ENCODE peak calls at places on chromosomes 4 and X, in six cellular contexts. W, S, I, A, Q and J are unnamed samples.

GRCh38 chr4:177356191-177356590 is 46.5 kb downstream of the NEIL3 start:
- DNase-seq in Q (no peak), I (no peak), A (no peak), S (no peak), W (no peak), J (no peak)

GRCh38 chrX:38811515-38812239 is 10.4 kb downstream of the MID1IP1 start:
- DNase-seq in W (peak), I (no peak), Q (no peak), S (no peak), A (no peak), J (no peak)

GRCh38 chrX:120419465-120419864 is 49.6 kb downstream of the LAMP2 start:
- DNase-seq in S (no peak), W (peak), Q (no peak), A (no peak), I (no peak), J (peak)

GRCh38 chr4:39682133-39682532 is 15.8 kb upstream of the UBE2K start:
- DNase-seq in I (no peak), Q (no peak), S (no peak), W (peak), A (no peak), J (peak)

GRCh38 chrX:39998636-39999406 is 98.9 kb downstream of the BCOR start:
- DNase-seq in S (no peak), A (no peak), Q (no peak), W (no peak), I (no peak), J (no peak)

GRCh38 chr4:47011189-47011518 is 17.8 kb upstream of the GABRA4 start:
- DNase-seq in A (no peak), W (no peak), S (no peak), Q (no peak), I (no peak), J (no peak)

GRCh38 chrX:27583976-27584375 is 6.2 kb upstream of the DCAF8L2 start:
- DNase-seq in S (no peak), I (no peak), Q (no peak), A (no peak), W (no peak), J (no peak)

GRCh38 chr4:95949808-95950207 is 109.9 kb downstream of the PDHA2 start:
- DNase-seq in W (no peak), I (no peak), Q (no peak), S (no peak), A (no peak), J (no peak)

GRCh38 chr4:181030961-181031360 is 1212.2 kb upstream of the TENM3 start:
- DNase-seq in W (no peak), S (no peak), I (no peak), A (no peak), Q (peak), J (no peak)

GRCh38 chr4:54844911-54845310 is 187.2 kb downstream of the KIT start:
- DNase-seq in Q (no peak), W (no peak), A (no peak), S (no peak), I (no peak), J (no peak)

GRCh38 chrX:69077895-69078455 is 87.3 kb downstream of the PJA1 start:
- DNase-seq in A (no peak), I (no peak), W (no peak), Q (no peak), S (peak), J (no peak)

GRCh38 chrX:46330981-46331380 is 214.2 kb downstream of the ZNF674 start:
- DNase-seq in S (no peak), Q (no peak), A (no peak), I (no peak), W (no peak), J (no peak)

GRCh38 chrX:20595928-20596550 is 329.3 kb upstream of the RPS6KA3 start:
- DNase-seq in Q (peak), A (no peak), W (no peak), S (no peak), I (no peak), J (no peak)

GRCh38 chr4:44448548-44449443 is at the start of gene KCTD8:
- DNase-seq in I (peak), S (peak), Q (peak), A (peak), W (peak), J (peak)

GRCh38 chr4:24010573-24010972 is 120.7 kb upstream of the PPARGC1A start:
- DNase-seq in A (no peak), W (no peak), I (no peak), Q (no peak), S (no peak), J (no peak)

GRCh38 chrX:136162827-136163427 is 15.6 kb downstream of the FHL1 start:
- DNase-seq in I (peak), Q (peak), A (no peak), S (peak), W (peak), J (no peak)

GRCh38 chr4:16785800-16786527 is 112.5 kb downstream of the LDB2 start:
- DNase-seq in A (no peak), S (peak), W (no peak), Q (peak), I (no peak), J (no peak)

GRCh38 chr4:183348706-183349659 is 26.8 kb upstream of the CLDN24 start:
- DNase-seq in Q (peak), I (no peak), A (no peak), W (no peak), S (no peak), J (no peak)

GRCh38 chr4:41216294-41217019 is 2.1 kb upstream of the APBB2 start:
- DNase-seq in W (peak), I (no peak), A (peak), S (peak), Q (peak), J (peak)

GRCh38 chr4:3478446-3479357 is 15.6 kb downstream of the DOK7 start:
- DNase-seq in W (no peak), Q (no peak), I (no peak), A (no peak), S (no peak), J (no peak)

GRCh38 chr4:84498203-84499026 is 677 bp downstream of the NKX6-1 start:
- DNase-seq in Q (peak), I (no peak), W (no peak), A (no peak), S (no peak), J (no peak)

GRCh38 chr4:76614589-76614988 is 179.6 kb downstream of the SHROOM3 start:
- DNase-seq in I (no peak), Q (peak), W (no peak), A (no peak), S (no peak), J (no peak)

DNA sequence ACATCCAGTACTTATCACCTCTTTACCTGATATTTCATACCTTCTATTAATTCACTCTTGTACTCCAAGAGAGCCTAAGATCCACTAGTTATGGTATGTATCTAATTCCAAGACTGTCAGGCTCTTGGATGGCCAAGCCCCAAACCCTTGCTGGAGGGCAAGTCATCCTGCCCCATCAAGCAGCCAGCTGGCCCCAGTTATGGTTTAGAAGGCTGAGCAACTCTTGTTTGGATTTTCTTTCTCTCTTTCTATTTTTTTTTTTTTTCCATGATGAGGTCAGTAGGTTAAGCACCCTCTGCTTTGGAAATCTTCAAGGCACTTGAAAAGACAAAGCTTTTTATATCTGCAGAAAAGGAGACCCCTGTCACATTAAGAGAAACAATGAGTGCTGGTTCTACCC is 10.9 kb upstream of the FGF16 start:
- DNase-seq in A (no peak), Q (no peak), W (no peak), I (no peak), S (no peak), J (no peak)
- TF ChIP-seq CTCF in A (no peak), Q (no peak), W (no peak), I (no peak), S (no peak), J (no peak)

GRCh38 chrX:9566150-9566621 is 101.3 kb downstream of the TBL1X start:
- DNase-seq in W (peak), S (no peak), Q (peak), A (no peak), I (peak), J (no peak)
- TF ChIP-seq CTCF in W (no peak), S (no peak), Q (no peak), A (no peak), I (no peak), J (no peak)

DNA sequence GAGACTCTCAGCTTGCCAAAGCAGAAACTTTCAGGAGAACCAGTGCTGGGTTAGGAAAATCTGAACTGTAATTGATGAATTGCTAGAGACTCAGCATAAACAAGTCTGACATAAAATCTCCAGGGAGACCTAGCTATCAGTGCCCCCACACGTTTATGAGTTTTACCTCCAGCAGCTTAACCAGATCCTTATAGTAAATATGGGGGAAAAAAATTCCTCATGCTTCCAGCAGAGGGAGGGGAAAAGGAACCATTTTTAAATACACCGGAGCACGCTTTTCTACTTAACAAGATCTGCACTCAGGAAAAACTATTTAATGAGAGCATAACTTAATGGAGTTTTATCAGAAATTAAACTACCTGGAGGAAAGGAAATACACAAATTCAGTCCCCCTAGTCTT is 1040.7 kb upstream of the INTU start:
- DNase-seq in S (no peak), A (no peak), I (no peak), W (no peak), Q (no peak), J (no peak)
- TF ChIP-seq CTCF in S (peak), A (no peak), I (peak), W (no peak), Q (peak), J (no peak)

GRCh38 chr4:8118531-8118930 is 40.1 kb downstream of the ABLIM2 start:
- DNase-seq in I (no peak), Q (no peak), S (no peak), W (no peak), A (no peak), J (no peak)
- TF ChIP-seq CTCF in I (no peak), Q (no peak), S (no peak), W (no peak), A (no peak), J (no peak)